ENCODE peak calls at places on chromosomes 13 and 19, in four cellular contexts. One of them, this sample, is unnamed.

GRCh38 chr19:46951236-46951986 is 68.2 kb upstream of the NPAS1 start:
- DNase-seq in SHP77: no peak
- DNase-seq in stimulated activated CD8-positive, alpha-beta memory T cell treated with anti-CD3 and anti-CD28 coated beads, Interleukin-4, amount 100 ng/mL, for 1 hour: no peak
- DNase-seq in spleen: no peak
- DNase-seq in this sample: no peak

GRCh38 chr19:3618144-3618810 is 8.3 kb downstream of the CACTIN start:
- DNase-seq in SHP77: no peak
- DNase-seq in stimulated activated CD8-positive, alpha-beta memory T cell treated with anti-CD3 and anti-CD28 coated beads, Interleukin-4, amount 100 ng/mL, for 1 hour: no peak
- DNase-seq in spleen: peak
- DNase-seq in this sample: peak

GRCh38 chr13:79338343-79338742 is 67.7 kb downstream of the RBM26 start:
- DNase-seq in SHP77: no peak
- DNase-seq in stimulated activated CD8-positive, alpha-beta memory T cell treated with anti-CD3 and anti-CD28 coated beads, Interleukin-4, amount 100 ng/mL, for 1 hour: no peak
- DNase-seq in spleen: no peak
- DNase-seq in this sample: no peak

GRCh38 chr19:47411101-47411500 is 8.2 kb downstream of the MEIS3 start:
- DNase-seq in SHP77: no peak
- DNase-seq in stimulated activated CD8-positive, alpha-beta memory T cell treated with anti-CD3 and anti-CD28 coated beads, Interleukin-4, amount 100 ng/mL, for 1 hour: no peak
- DNase-seq in spleen: no peak
- DNase-seq in this sample: no peak

GRCh38 chr19:8544168-8544567 is 30.2 kb upstream of the ZNF414 start:
- DNase-seq in SHP77: no peak
- DNase-seq in stimulated activated CD8-positive, alpha-beta memory T cell treated with anti-CD3 and anti-CD28 coated beads, Interleukin-4, amount 100 ng/mL, for 1 hour: no peak
- DNase-seq in spleen: no peak
- DNase-seq in this sample: no peak

GRCh38 chr13:47521895-47522487 is 479.1 kb downstream of the SUCLA2 start:
- DNase-seq in SHP77: no peak
- DNase-seq in stimulated activated CD8-positive, alpha-beta memory T cell treated with anti-CD3 and anti-CD28 coated beads, Interleukin-4, amount 100 ng/mL, for 1 hour: no peak
- DNase-seq in spleen: no peak
- DNase-seq in this sample: no peak

GRCh38 chr13:39402221-39402620 is 200.8 kb downstream of the LHFPL6 start:
- DNase-seq in SHP77: no peak
- DNase-seq in stimulated activated CD8-positive, alpha-beta memory T cell treated with anti-CD3 and anti-CD28 coated beads, Interleukin-4, amount 100 ng/mL, for 1 hour: no peak
- DNase-seq in spleen: no peak
- DNase-seq in this sample: no peak

GRCh38 chr13:80334582-80335260 is 6.2 kb downstream of the SPRY2 start:
- DNase-seq in SHP77: no peak
- DNase-seq in stimulated activated CD8-positive, alpha-beta memory T cell treated with anti-CD3 and anti-CD28 coated beads, Interleukin-4, amount 100 ng/mL, for 1 hour: no peak
- DNase-seq in spleen: no peak
- DNase-seq in this sample: no peak

GRCh38 chr19:42468273-42468796 is 25.6 kb upstream of the CXCL17 start:
- DNase-seq in SHP77: no peak
- DNase-seq in stimulated activated CD8-positive, alpha-beta memory T cell treated with anti-CD3 and anti-CD28 coated beads, Interleukin-4, amount 100 ng/mL, for 1 hour: no peak
- DNase-seq in spleen: no peak
- DNase-seq in this sample: no peak

GRCh38 chr13:109818136-109818535 is 31.8 kb upstream of the IRS2 start:
- DNase-seq in SHP77: no peak
- DNase-seq in stimulated activated CD8-positive, alpha-beta memory T cell treated with anti-CD3 and anti-CD28 coated beads, Interleukin-4, amount 100 ng/mL, for 1 hour: no peak
- DNase-seq in spleen: no peak
- DNase-seq in this sample: no peak

GRCh38 chr19:3785464-3785937 is 680 bp downstream of the MATK start:
- DNase-seq in SHP77: no peak
- DNase-seq in stimulated activated CD8-positive, alpha-beta memory T cell treated with anti-CD3 and anti-CD28 coated beads, Interleukin-4, amount 100 ng/mL, for 1 hour: no peak
- DNase-seq in spleen: peak
- DNase-seq in this sample: peak

GRCh38 chr13:50969691-50970090 is 60.1 kb downstream of the RNASEH2B start:
- DNase-seq in SHP77: peak
- DNase-seq in stimulated activated CD8-positive, alpha-beta memory T cell treated with anti-CD3 and anti-CD28 coated beads, Interleukin-4, amount 100 ng/mL, for 1 hour: no peak
- DNase-seq in spleen: no peak
- DNase-seq in this sample: peak

GRCh38 chr19:21611659-21612402 is 106.4 kb downstream of the ZNF429 start:
- DNase-seq in SHP77: no peak
- DNase-seq in stimulated activated CD8-positive, alpha-beta memory T cell treated with anti-CD3 and anti-CD28 coated beads, Interleukin-4, amount 100 ng/mL, for 1 hour: no peak
- DNase-seq in spleen: no peak
- DNase-seq in this sample: no peak

GRCh38 chr19:3041756-3042517 is 12.9 kb upstream of the TLE2 start:
- DNase-seq in SHP77: no peak
- DNase-seq in stimulated activated CD8-positive, alpha-beta memory T cell treated with anti-CD3 and anti-CD28 coated beads, Interleukin-4, amount 100 ng/mL, for 1 hour: no peak
- DNase-seq in spleen: no peak
- DNase-seq in this sample: peak

GRCh38 chr13:112506046-112506445 is 81.9 kb downstream of the TUBGCP3 start:
- DNase-seq in SHP77: no peak
- DNase-seq in stimulated activated CD8-positive, alpha-beta memory T cell treated with anti-CD3 and anti-CD28 coated beads, Interleukin-4, amount 100 ng/mL, for 1 hour: no peak
- DNase-seq in spleen: no peak
- DNase-seq in this sample: no peak

GRCh38 chr13:106566682-106567420 is 1.1 kb downstream of the ARGLU1 start:
- DNase-seq in SHP77: peak
- DNase-seq in stimulated activated CD8-positive, alpha-beta memory T cell treated with anti-CD3 and anti-CD28 coated beads, Interleukin-4, amount 100 ng/mL, for 1 hour: no peak
- DNase-seq in spleen: peak
- DNase-seq in this sample: peak

GRCh38 chr19:3576696-3577443 is 4.1 kb downstream of the HMG20B start:
- DNase-seq in SHP77: no peak
- DNase-seq in stimulated activated CD8-positive, alpha-beta memory T cell treated with anti-CD3 and anti-CD28 coated beads, Interleukin-4, amount 100 ng/mL, for 1 hour: no peak
- DNase-seq in spleen: no peak
- DNase-seq in this sample: peak

GRCh38 chr19:7267792-7268736 is 26.1 kb downstream of the INSR start:
- DNase-seq in SHP77: no peak
- DNase-seq in stimulated activated CD8-positive, alpha-beta memory T cell treated with anti-CD3 and anti-CD28 coated beads, Interleukin-4, amount 100 ng/mL, for 1 hour: no peak
- DNase-seq in spleen: no peak
- DNase-seq in this sample: no peak

GRCh38 chr13:33871207-33872004 is 53.5 kb downstream of the RFC3 start:
- DNase-seq in SHP77: no peak
- DNase-seq in stimulated activated CD8-positive, alpha-beta memory T cell treated with anti-CD3 and anti-CD28 coated beads, Interleukin-4, amount 100 ng/mL, for 1 hour: no peak
- DNase-seq in spleen: no peak
- DNase-seq in this sample: no peak

GRCh38 chr19:45677351-45678230 is 9.6 kb downstream of the GIPR start:
- DNase-seq in SHP77: no peak
- DNase-seq in stimulated activated CD8-positive, alpha-beta memory T cell treated with anti-CD3 and anti-CD28 coated beads, Interleukin-4, amount 100 ng/mL, for 1 hour: no peak
- DNase-seq in spleen: peak
- DNase-seq in this sample: peak

GRCh38 chr13:111860161-111860560 is 206.8 kb upstream of the SOX1 start:
- DNase-seq in SHP77: no peak
- DNase-seq in stimulated activated CD8-positive, alpha-beta memory T cell treated with anti-CD3 and anti-CD28 coated beads, Interleukin-4, amount 100 ng/mL, for 1 hour: no peak
- DNase-seq in spleen: no peak
- DNase-seq in this sample: no peak

GRCh38 chr19:12098040-12098439 is 33.5 kb downstream of the ZNF844 start:
- DNase-seq in SHP77: no peak
- DNase-seq in stimulated activated CD8-positive, alpha-beta memory T cell treated with anti-CD3 and anti-CD28 coated beads, Interleukin-4, amount 100 ng/mL, for 1 hour: no peak
- DNase-seq in spleen: no peak
- DNase-seq in this sample: no peak

GRCh38 chr19:49011194-49011593 is 5.7 kb downstream of the LHB start:
- DNase-seq in SHP77: no peak
- DNase-seq in stimulated activated CD8-positive, alpha-beta memory T cell treated with anti-CD3 and anti-CD28 coated beads, Interleukin-4, amount 100 ng/mL, for 1 hour: no peak
- DNase-seq in spleen: no peak
- DNase-seq in this sample: peak

GRCh38 chr13:26423634-26424033 is 133.8 kb upstream of the WASF3 start:
- DNase-seq in SHP77: no peak
- DNase-seq in stimulated activated CD8-positive, alpha-beta memory T cell treated with anti-CD3 and anti-CD28 coated beads, Interleukin-4, amount 100 ng/mL, for 1 hour: no peak
- DNase-seq in spleen: no peak
- DNase-seq in this sample: peak

GRCh38 chr19:13623686-13624405 is 117.6 kb upstream of the CACNA1A start:
- DNase-seq in SHP77: no peak
- DNase-seq in stimulated activated CD8-positive, alpha-beta memory T cell treated with anti-CD3 and anti-CD28 coated beads, Interleukin-4, amount 100 ng/mL, for 1 hour: no peak
- DNase-seq in spleen: peak
- DNase-seq in this sample: peak

GRCh38 chr13:85379433-85379832 is 419.8 kb downstream of the SLITRK6 start:
- DNase-seq in SHP77: no peak
- DNase-seq in stimulated activated CD8-positive, alpha-beta memory T cell treated with anti-CD3 and anti-CD28 coated beads, Interleukin-4, amount 100 ng/mL, for 1 hour: no peak
- DNase-seq in spleen: no peak
- DNase-seq in this sample: no peak

GRCh38 chr13:39501711-39502324 is 101.2 kb downstream of the LHFPL6 start:
- DNase-seq in SHP77: no peak
- DNase-seq in stimulated activated CD8-positive, alpha-beta memory T cell treated with anti-CD3 and anti-CD28 coated beads, Interleukin-4, amount 100 ng/mL, for 1 hour: no peak
- DNase-seq in spleen: no peak
- DNase-seq in this sample: no peak

GRCh38 chr19:10209305-10209704 is 14.6 kb upstream of the DNMT1 start:
- DNase-seq in SHP77: no peak
- DNase-seq in stimulated activated CD8-positive, alpha-beta memory T cell treated with anti-CD3 and anti-CD28 coated beads, Interleukin-4, amount 100 ng/mL, for 1 hour: no peak
- DNase-seq in spleen: no peak
- DNase-seq in this sample: peak

GRCh38 chr13:49859568-49859967 is 67.1 kb upstream of the KPNA3 start:
- DNase-seq in SHP77: no peak
- DNase-seq in stimulated activated CD8-positive, alpha-beta memory T cell treated with anti-CD3 and anti-CD28 coated beads, Interleukin-4, amount 100 ng/mL, for 1 hour: no peak
- DNase-seq in spleen: no peak
- DNase-seq in this sample: no peak

GRCh38 chr13:48304132-48304876 is 753 bp downstream of the RB1 start:
- DNase-seq in SHP77: no peak
- DNase-seq in stimulated activated CD8-positive, alpha-beta memory T cell treated with anti-CD3 and anti-CD28 coated beads, Interleukin-4, amount 100 ng/mL, for 1 hour: no peak
- DNase-seq in spleen: peak
- DNase-seq in this sample: peak

GRCh38 chr13:61756031-61756430 is 340.4 kb upstream of the PCDH20 start:
- DNase-seq in SHP77: no peak
- DNase-seq in stimulated activated CD8-positive, alpha-beta memory T cell treated with anti-CD3 and anti-CD28 coated beads, Interleukin-4, amount 100 ng/mL, for 1 hour: no peak
- DNase-seq in spleen: no peak
- DNase-seq in this sample: no peak

GRCh38 chr19:3366761-3367571 is 583 bp downstream of the NFIC start:
- DNase-seq in SHP77: peak
- DNase-seq in stimulated activated CD8-positive, alpha-beta memory T cell treated with anti-CD3 and anti-CD28 coated beads, Interleukin-4, amount 100 ng/mL, for 1 hour: no peak
- DNase-seq in spleen: peak
- DNase-seq in this sample: peak

GRCh38 chr19:54517483-54517882 is 14.9 kb downstream of the LAIR2 start:
- DNase-seq in SHP77: peak
- DNase-seq in stimulated activated CD8-positive, alpha-beta memory T cell treated with anti-CD3 and anti-CD28 coated beads, Interleukin-4, amount 100 ng/mL, for 1 hour: no peak
- DNase-seq in spleen: no peak
- DNase-seq in this sample: peak

GRCh38 chr13:59064042-59064441 is 1099.7 kb downstream of the DIAPH3 start:
- DNase-seq in SHP77: no peak
- DNase-seq in stimulated activated CD8-positive, alpha-beta memory T cell treated with anti-CD3 and anti-CD28 coated beads, Interleukin-4, amount 100 ng/mL, for 1 hour: no peak
- DNase-seq in spleen: no peak
- DNase-seq in this sample: no peak

GRCh38 chr13:114234645-114235421 is at the start of gene CDC16:
- DNase-seq in SHP77: peak
- DNase-seq in stimulated activated CD8-positive, alpha-beta memory T cell treated with anti-CD3 and anti-CD28 coated beads, Interleukin-4, amount 100 ng/mL, for 1 hour: peak
- DNase-seq in spleen: peak
- DNase-seq in this sample: peak